ENCODE peak calls at places on chromosomes 3 and 15, in seven cellular contexts. B is GM04504, X is ovary, T is renal cortical epithelial cell, J is IMR-90, C is iPS-NIHi11, K is AG04450. A is an unnamed sample.

GRCh38 chr15:75235760-75236729 is 22.1 kb upstream of the GOLGA6C start:
- DNase-seq in K (no peak), T (no peak), X (no peak), J (no peak), B (no peak), C (peak), A (no peak)

GRCh38 chr15:73922186-73923151 is 3.8 kb upstream of the LOXL1 start:
- DNase-seq in B (no peak), T (no peak), C (peak), J (peak), X (peak), K (no peak), A (no peak)

GRCh38 chr3:167783781-167784180 is 48.3 kb downstream of the SERPINI1 start:
- DNase-seq in X (no peak), K (no peak), T (no peak), C (no peak), B (no peak), J (no peak), A (peak)

GRCh38 chr3:123780656-123781055 is 103.5 kb downstream of the MYLK start:
- DNase-seq in T (peak), C (no peak), B (no peak), J (peak), X (no peak), K (no peak), A (no peak)

GRCh38 chr3:81716870-81717509 is 44.5 kb downstream of the GBE1 start:
- DNase-seq in T (peak), B (no peak), J (peak), K (peak), C (peak), X (no peak), A (peak)

GRCh38 chr15:62606376-62607164 is 436.0 kb upstream of the TPM1 start:
- DNase-seq in K (peak), B (peak), J (peak), X (no peak), C (no peak), T (peak), A (peak)

GRCh38 chr15:76310470-76311070 is 699 bp downstream of the ETFA start:
- DNase-seq in J (no peak), K (no peak), X (no peak), B (no peak), C (no peak), T (no peak), A (peak)

GRCh38 chr3:127374626-127375010 is 86.8 kb upstream of the PRR20G start:
- DNase-seq in X (no peak), T (no peak), K (no peak), B (no peak), C (no peak), J (no peak), A (no peak)

GRCh38 chr3:140904521-140904920 is 37.1 kb upstream of the SLC25A36 start:
- DNase-seq in J (no peak), T (no peak), K (no peak), C (no peak), X (no peak), B (no peak), A (no peak)

GRCh38 chr3:181464033-181464694 is 247.6 kb upstream of the SOX2 start:
- DNase-seq in B (no peak), C (no peak), T (no peak), J (no peak), X (no peak), K (no peak), A (no peak)

GRCh38 chr3:49602049-49602554 is 47.8 kb downstream of the BSN start:
- DNase-seq in T (no peak), C (no peak), J (no peak), B (no peak), X (no peak), K (no peak), A (no peak)

GRCh38 chr15:95940431-95940985 is 390.0 kb upstream of the NR2F2 start:
- DNase-seq in J (no peak), C (peak), K (no peak), T (no peak), X (no peak), B (no peak), A (no peak)

GRCh38 chr3:162538466-162538865 is 1041.9 kb downstream of the OTOL1 start:
- DNase-seq in K (no peak), C (no peak), J (no peak), X (no peak), T (no peak), B (no peak), A (no peak)

GRCh38 chr3:43996379-43997301 is 245.0 kb upstream of the TOPAZ1 start:
- DNase-seq in K (no peak), B (no peak), T (peak), X (no peak), J (no peak), C (peak), A (no peak)

GRCh38 chr3:20040476-20041196 is 390 bp downstream of the KAT2B start:
- DNase-seq in C (peak), K (no peak), T (peak), J (peak), X (peak), B (no peak), A (peak)

A was measured in stromal cell of bone marrow.